ENCODE peak calls at places on chromosomes 12 and 14, in four cellular contexts. One of them, this sample, is unnamed.

GRCh38 chr12:120725151-120725658 is 421 bp upstream of the ACADS start:
- DNase-seq in stimulated activated CD8-positive, alpha-beta memory T cell treated with anti-CD3 and anti-CD28 coated beads, Interleukin-2, amount 100 ng/mL, for 1 hour: no peak
- DNase-seq in heart right ventricle: no peak
- DNase-seq in AG09309: no peak
- DNase-seq in this sample: no peak

GRCh38 chr12:101891462-101891971 is 14.1 kb downstream of the DRAM1 start:
- DNase-seq in stimulated activated CD8-positive, alpha-beta memory T cell treated with anti-CD3 and anti-CD28 coated beads, Interleukin-2, amount 100 ng/mL, for 1 hour: no peak
- DNase-seq in heart right ventricle: no peak
- DNase-seq in AG09309: peak; percentile 55
- DNase-seq in this sample: peak; percentile 55

GRCh38 chr12:119631930-119632678 is 35.8 kb upstream of the PRKAB1 start:
- DNase-seq in stimulated activated CD8-positive, alpha-beta memory T cell treated with anti-CD3 and anti-CD28 coated beads, Interleukin-2, amount 100 ng/mL, for 1 hour: no peak
- DNase-seq in heart right ventricle: no peak
- DNase-seq in AG09309: no peak
- DNase-seq in this sample: no peak

GRCh38 chr12:63445266-63445665 is 223.0 kb downstream of the DPY19L2 start:
- DNase-seq in stimulated activated CD8-positive, alpha-beta memory T cell treated with anti-CD3 and anti-CD28 coated beads, Interleukin-2, amount 100 ng/mL, for 1 hour: no peak
- DNase-seq in heart right ventricle: no peak
- DNase-seq in AG09309: no peak
- DNase-seq in this sample: no peak

GRCh38 chr14:68784298-68784910 is 8.5 kb downstream of the ZFP36L1 start:
- DNase-seq in stimulated activated CD8-positive, alpha-beta memory T cell treated with anti-CD3 and anti-CD28 coated beads, Interleukin-2, amount 100 ng/mL, for 1 hour: no peak
- DNase-seq in heart right ventricle: no peak
- DNase-seq in AG09309: no peak
- DNase-seq in this sample: no peak

GRCh38 chr14:59271734-59272133 is 83.3 kb downstream of the DAAM1 start:
- DNase-seq in stimulated activated CD8-positive, alpha-beta memory T cell treated with anti-CD3 and anti-CD28 coated beads, Interleukin-2, amount 100 ng/mL, for 1 hour: no peak
- DNase-seq in heart right ventricle: no peak
- DNase-seq in AG09309: no peak
- DNase-seq in this sample: no peak

GRCh38 chr12:23482571-23482970 is 466.9 kb downstream of the SOX5 start:
- DNase-seq in stimulated activated CD8-positive, alpha-beta memory T cell treated with anti-CD3 and anti-CD28 coated beads, Interleukin-2, amount 100 ng/mL, for 1 hour: no peak
- DNase-seq in heart right ventricle: no peak
- DNase-seq in AG09309: no peak
- DNase-seq in this sample: no peak

GRCh38 chr12:89566615-89567014 is 40.8 kb upstream of the POC1B start:
- DNase-seq in stimulated activated CD8-positive, alpha-beta memory T cell treated with anti-CD3 and anti-CD28 coated beads, Interleukin-2, amount 100 ng/mL, for 1 hour: no peak
- DNase-seq in heart right ventricle: no peak
- DNase-seq in AG09309: no peak
- DNase-seq in this sample: no peak

GRCh38 chr12:126518596-126519200 is 1453.5 kb downstream of the AACS start:
- DNase-seq in stimulated activated CD8-positive, alpha-beta memory T cell treated with anti-CD3 and anti-CD28 coated beads, Interleukin-2, amount 100 ng/mL, for 1 hour: no peak
- DNase-seq in heart right ventricle: no peak
- DNase-seq in AG09309: no peak
- DNase-seq in this sample: no peak

GRCh38 chr12:124995200-124995961 is 1.9 kb downstream of the BRI3BP start:
- DNase-seq in stimulated activated CD8-positive, alpha-beta memory T cell treated with anti-CD3 and anti-CD28 coated beads, Interleukin-2, amount 100 ng/mL, for 1 hour: no peak
- DNase-seq in heart right ventricle: no peak
- DNase-seq in AG09309: no peak
- DNase-seq in this sample: no peak

GRCh38 chr14:25006961-25007795 is 42.8 kb downstream of the STXBP6 start:
- DNase-seq in stimulated activated CD8-positive, alpha-beta memory T cell treated with anti-CD3 and anti-CD28 coated beads, Interleukin-2, amount 100 ng/mL, for 1 hour: no peak
- DNase-seq in heart right ventricle: no peak
- DNase-seq in AG09309: peak; percentile 68
- DNase-seq in this sample: peak; percentile 81

GRCh38 chr14:69039287-69039628 is 60.2 kb upstream of the ACTN1 start:
- DNase-seq in stimulated activated CD8-positive, alpha-beta memory T cell treated with anti-CD3 and anti-CD28 coated beads, Interleukin-2, amount 100 ng/mL, for 1 hour: no peak
- DNase-seq in heart right ventricle: no peak
- DNase-seq in AG09309: no peak
- DNase-seq in this sample: no peak

GRCh38 chr14:104657114-104657524 is 32.3 kb upstream of the INF2 start:
- DNase-seq in stimulated activated CD8-positive, alpha-beta memory T cell treated with anti-CD3 and anti-CD28 coated beads, Interleukin-2, amount 100 ng/mL, for 1 hour: no peak
- DNase-seq in heart right ventricle: no peak
- DNase-seq in AG09309: no peak
- DNase-seq in this sample: no peak

GRCh38 chr12:27794818-27795584 is 15.0 kb upstream of the MANSC4 start:
- DNase-seq in stimulated activated CD8-positive, alpha-beta memory T cell treated with anti-CD3 and anti-CD28 coated beads, Interleukin-2, amount 100 ng/mL, for 1 hour: no peak
- DNase-seq in heart right ventricle: no peak
- DNase-seq in AG09309: no peak
- DNase-seq in this sample: no peak

GRCh38 chr12:108629824-108630476 is 3.7 kb downstream of the SELPLG start:
- DNase-seq in stimulated activated CD8-positive, alpha-beta memory T cell treated with anti-CD3 and anti-CD28 coated beads, Interleukin-2, amount 100 ng/mL, for 1 hour: no peak
- DNase-seq in heart right ventricle: no peak
- DNase-seq in AG09309: peak; percentile 42
- DNase-seq in this sample: no peak

GRCh38 chr12:32895688-32896437 is 714 bp downstream of the PKP2 start:
- DNase-seq in stimulated activated CD8-positive, alpha-beta memory T cell treated with anti-CD3 and anti-CD28 coated beads, Interleukin-2, amount 100 ng/mL, for 1 hour: no peak
- DNase-seq in heart right ventricle: peak; percentile 22
- DNase-seq in AG09309: no peak
- DNase-seq in this sample: no peak

GRCh38 chr12:97308576-97309198 is 153.9 kb upstream of the RMST start:
- DNase-seq in stimulated activated CD8-positive, alpha-beta memory T cell treated with anti-CD3 and anti-CD28 coated beads, Interleukin-2, amount 100 ng/mL, for 1 hour: no peak
- DNase-seq in heart right ventricle: no peak
- DNase-seq in AG09309: peak; percentile 37
- DNase-seq in this sample: peak; percentile 6

GRCh38 chr14:65354131-65354530 is 58.4 kb upstream of the FUT8 start:
- DNase-seq in stimulated activated CD8-positive, alpha-beta memory T cell treated with anti-CD3 and anti-CD28 coated beads, Interleukin-2, amount 100 ng/mL, for 1 hour: no peak
- DNase-seq in heart right ventricle: no peak
- DNase-seq in AG09309: no peak
- DNase-seq in this sample: no peak

GRCh38 chr12:132904718-132905328 is 17.4 kb upstream of the CHFR start:
- DNase-seq in stimulated activated CD8-positive, alpha-beta memory T cell treated with anti-CD3 and anti-CD28 coated beads, Interleukin-2, amount 100 ng/mL, for 1 hour: peak; percentile 83
- DNase-seq in heart right ventricle: peak; percentile 88
- DNase-seq in AG09309: no peak
- DNase-seq in this sample: no peak

GRCh38 chr12:53190108-53190729 is 9.5 kb upstream of the CSAD start:
- DNase-seq in stimulated activated CD8-positive, alpha-beta memory T cell treated with anti-CD3 and anti-CD28 coated beads, Interleukin-2, amount 100 ng/mL, for 1 hour: peak; percentile 26
- DNase-seq in heart right ventricle: peak; percentile 61
- DNase-seq in AG09309: no peak
- DNase-seq in this sample: no peak

GRCh38 chr12:68838046-68838886 is 30.3 kb downstream of the MDM2 start:
- DNase-seq in stimulated activated CD8-positive, alpha-beta memory T cell treated with anti-CD3 and anti-CD28 coated beads, Interleukin-2, amount 100 ng/mL, for 1 hour: no peak
- DNase-seq in heart right ventricle: no peak
- DNase-seq in AG09309: no peak
- DNase-seq in this sample: no peak

GRCh38 chr12:2256453-2256852 is 203.7 kb downstream of the CACNA1C start:
- DNase-seq in stimulated activated CD8-positive, alpha-beta memory T cell treated with anti-CD3 and anti-CD28 coated beads, Interleukin-2, amount 100 ng/mL, for 1 hour: no peak
- DNase-seq in heart right ventricle: no peak
- DNase-seq in AG09309: peak; percentile 75
- DNase-seq in this sample: no peak

GRCh38 chr12:18864900-18865561 is 127.1 kb downstream of the CAPZA3 start:
- DNase-seq in stimulated activated CD8-positive, alpha-beta memory T cell treated with anti-CD3 and anti-CD28 coated beads, Interleukin-2, amount 100 ng/mL, for 1 hour: no peak
- DNase-seq in heart right ventricle: no peak
- DNase-seq in AG09309: peak; percentile 48
- DNase-seq in this sample: peak; percentile 79

GRCh38 chr12:128803788-128804187 is 20.0 kb downstream of the SLC15A4 start:
- DNase-seq in stimulated activated CD8-positive, alpha-beta memory T cell treated with anti-CD3 and anti-CD28 coated beads, Interleukin-2, amount 100 ng/mL, for 1 hour: no peak
- DNase-seq in heart right ventricle: no peak
- DNase-seq in AG09309: no peak
- DNase-seq in this sample: no peak

This sample was measured in HFF-Myc.